ENCODE peak calls at places on chromosomes 6 and 20, in ten cellular contexts. B is activated CD4-positive, alpha-beta T cell treated with anti-CD3 and anti-CD28 coated beads, Interleukin-2, amount 10 ng/mL, durations not matched to agents 7 days and 5 days; F is cardiac muscle cell; U is mesothelial cell of epicardium; T is psoas muscle; A is NB4; V is effector CD4-positive, alpha-beta T cell; I is sciatic nerve; M is cardiac septum; H is activated T-helper 1 cell treated with anti-CD3 and anti-CD28 coated beads, Interleukin-12 subunit alpha, Interleukin-12 subunit beta, Interleukin-2, Interleukin-4 antibody, amounts not matched to agents 30 ng/mL and 10 ng/mL and 1 ng/mL, durations not matched to agents 14 hours and 24 hours and 36 hours. Z is an unnamed sample.

GRCh38 chr6:157385482-157385881 is 4.5 kb downstream of the ZDHHC14 start:
- DNase-seq in T (no peak), I (no peak), B (no peak), V (no peak), A (no peak), U (no peak), M (no peak), H (no peak), F (no peak), Z (no peak)

GRCh38 chr20:25318471-25319240 is 70.8 kb downstream of the PYGB start:
- DNase-seq in A (peak; percentile 57), U (no peak), T (no peak), F (no peak), B (no peak), M (no peak), V (no peak), H (no peak), I (peak; percentile 53), Z (peak; percentile 38)

GRCh38 chr6:131924881-131925474 is 26.2 kb downstream of the CCN2 start:
- DNase-seq in A (peak; percentile 46), V (no peak), F (peak; percentile 42), U (no peak), H (no peak), I (no peak), T (no peak), M (no peak), B (no peak), Z (no peak)

GRCh38 chr6:46652232-46652602 is 401 bp downstream of the CYP39A1 start:
- DNase-seq in B (no peak), I (no peak), H (no peak), A (no peak), M (no peak), F (no peak), U (no peak), V (no peak), T (no peak), Z (no peak)

GRCh38 chr20:16864069-16864468 is 115.9 kb downstream of the OTOR start:
- DNase-seq in F (no peak), A (peak; percentile 75), I (no peak), U (no peak), M (no peak), T (no peak), V (no peak), H (no peak), B (no peak), Z (no peak)

GRCh38 chr6:119533603-119534279 is 184.2 kb upstream of the MAN1A1 start:
- DNase-seq in F (no peak), V (no peak), H (no peak), T (no peak), M (no peak), I (no peak), U (no peak), A (no peak), B (no peak), Z (no peak)

GRCh38 chr20:54068966-54069365 is 1.4 kb downstream of the BCAS1 start:
- DNase-seq in M (no peak), A (no peak), F (no peak), V (no peak), I (no peak), B (no peak), T (no peak), U (no peak), H (no peak), Z (no peak)

GRCh38 chr20:49466114-49466912 is 16.2 kb downstream of the KCNB1 start:
- DNase-seq in M (no peak), V (no peak), A (no peak), B (no peak), U (no peak), T (no peak), F (no peak), I (no peak), H (no peak), Z (no peak)

GRCh38 chr20:41177636-41178035 is 40.3 kb downstream of the PLCG1 start:
- DNase-seq in U (no peak), M (peak; percentile 78), H (no peak), V (no peak), F (no peak), B (no peak), I (peak; percentile 60), A (no peak), T (peak; percentile 65), Z (no peak)

GRCh38 chr6:15546591-15546990 is 116.2 kb downstream of the DTNBP1 start:
- DNase-seq in A (no peak), M (no peak), T (no peak), I (no peak), V (no peak), H (no peak), U (no peak), B (no peak), F (no peak), Z (no peak)

GRCh38 chr6:115753446-115753845 is 307.2 kb downstream of the FRK start:
- DNase-seq in U (no peak), V (no peak), F (no peak), H (no peak), A (no peak), M (no peak), T (no peak), I (no peak), B (no peak), Z (no peak)

GRCh38 chr6:70151616-70152015 is 151.3 kb downstream of the COL9A1 start:
- DNase-seq in M (no peak), I (no peak), T (no peak), B (no peak), H (no peak), A (no peak), V (no peak), U (no peak), F (no peak), Z (no peak)

GRCh38 chr6:33694977-33695376 is 16.5 kb downstream of the UQCC2 start:
- DNase-seq in T (no peak), A (no peak), V (no peak), M (no peak), I (no peak), B (no peak), U (no peak), F (no peak), H (no peak), Z (no peak)

GRCh38 chr6:710601-711571 is 17.9 kb upstream of the EXOC2 start:
- DNase-seq in B (peak; percentile 68), M (peak; percentile 80), V (peak; percentile 15), I (peak; percentile 76), U (no peak), H (peak; percentile 64), F (peak; percentile 66), T (peak; percentile 48), A (peak; percentile 76), Z (peak; percentile 63)

GRCh38 chr6:25375125-25375524 is 96.0 kb downstream of the CARMIL1 start:
- DNase-seq in M (no peak), T (no peak), B (no peak), I (no peak), U (no peak), V (no peak), F (no peak), H (no peak), A (no peak), Z (no peak)

GRCh38 chr6:27414300-27414699 is 25.7 kb downstream of the ZNF391 start:
- DNase-seq in U (no peak), B (no peak), I (no peak), H (no peak), A (no peak), T (no peak), F (no peak), M (no peak), V (no peak), Z (no peak)

GRCh38 chr20:64049060-64049886 is at the start of gene SOX18:
- DNase-seq in M (peak; percentile 79), T (no peak), U (no peak), H (no peak), B (no peak), F (peak; percentile 64), A (peak; percentile 87), I (no peak), V (no peak), Z (no peak)

GRCh38 chr6:145483191-145483996 is 251.9 kb downstream of the EPM2A start:
- DNase-seq in B (no peak), M (no peak), V (no peak), F (no peak), A (no peak), T (no peak), U (no peak), H (no peak), I (no peak), Z (no peak)

GRCh38 chr6:122400121-122400450 is 634 bp downstream of the HSF2 start:
- DNase-seq in B (no peak), T (no peak), H (no peak), A (peak; percentile 54), F (no peak), I (no peak), U (no peak), M (no peak), V (no peak), Z (no peak)

GRCh38 chr20:10603971-10604864 is 69.6 kb downstream of the JAG1 start:
- DNase-seq in T (peak; percentile 55), F (peak; percentile 55), A (no peak), V (no peak), U (no peak), M (no peak), H (no peak), I (peak; percentile 67), B (no peak), Z (no peak)

GRCh38 chr20:41365785-41366545 is 653 bp downstream of the EMILIN3 start:
- DNase-seq in I (no peak), A (no peak), U (no peak), V (no peak), H (no peak), M (no peak), T (no peak), B (no peak), F (peak; percentile 44), Z (no peak)